ENCODE peak calls at places on chromosomes 4 and X, in nine cellular contexts. D is left lung, U is PC-3, B is H1, R is heart left ventricle, T is neural progenitor cell, W is fibroblast of pulmonary artery, S is body of pancreas, C is AG04450. O is an unnamed sample.

GRCh38 chr4:14850374-14851097 is 151.7 kb upstream of the CPEB2 start:
- DNase-seq in S (no peak), C (no peak), U (no peak), T (no peak), W (no peak), D (no peak), R (no peak), B (no peak), O (no peak)

GRCh38 chrX:110394653-110395052 is 36.0 kb downstream of the RTL9 start:
- DNase-seq in W (peak), D (no peak), R (no peak), B (no peak), U (peak), S (no peak), T (no peak), C (no peak), O (no peak)

GRCh38 chr4:6225469-6225868 is 25.1 kb upstream of the JAKMIP1 start:
- DNase-seq in S (no peak), W (peak), T (peak), U (peak), R (no peak), B (no peak), C (no peak), D (no peak), O (no peak)

GRCh38 chr4:24686866-24687672 is 102.7 kb upstream of the DHX15 start:
- DNase-seq in B (no peak), S (peak), W (peak), T (peak), U (peak), C (no peak), D (no peak), R (no peak), O (no peak)

GRCh38 chrX:70453024-70453618 is 8.5 kb downstream of the DLG3 start:
- DNase-seq in T (no peak), R (no peak), C (no peak), D (no peak), U (no peak), W (no peak), S (no peak), B (no peak), O (no peak)

GRCh38 chr4:178671766-178672165 is 1229.5 kb upstream of the AGA start:
- DNase-seq in D (no peak), S (no peak), R (no peak), T (no peak), B (no peak), W (no peak), C (no peak), U (no peak), O (no peak)

GRCh38 chr4:57051100-57051499 is 59.1 kb downstream of the IGFBP7 start:
- DNase-seq in U (no peak), D (no peak), R (no peak), S (no peak), C (no peak), W (no peak), T (no peak), B (no peak), O (no peak)

GRCh38 chr4:181008164-181008563 is 1235.0 kb upstream of the TENM3 start:
- DNase-seq in C (no peak), D (no peak), U (peak), W (peak), R (no peak), S (no peak), T (no peak), B (no peak), O (no peak)

GRCh38 chr4:97587912-97588311 is 555.4 kb downstream of the STPG2 start:
- DNase-seq in W (no peak), T (no peak), B (no peak), C (no peak), D (no peak), S (no peak), R (no peak), U (peak), O (no peak)

GRCh38 chrX:29419774-29420553 is 795.4 kb upstream of the MAGEB2 start:
- DNase-seq in T (no peak), S (no peak), D (no peak), B (no peak), C (no peak), R (no peak), U (no peak), W (peak), O (no peak)

GRCh38 chrX:37904833-37905232 is 57.5 kb upstream of the DYNLT3 start:
- DNase-seq in B (no peak), D (no peak), R (no peak), W (no peak), U (no peak), C (no peak), S (peak), T (no peak), O (no peak)

GRCh38 chrX:153933751-153934472 is 925 bp downstream of the NAA10 start:
- DNase-seq in S (no peak), U (peak), W (peak), B (no peak), C (no peak), D (no peak), T (no peak), R (no peak), O (no peak)

GRCh38 chr4:127778102-127778501 is 4.0 kb upstream of the HSPA4L start:
- DNase-seq in T (peak), S (no peak), D (no peak), C (no peak), U (no peak), R (no peak), W (no peak), B (no peak), O (no peak)

GRCh38 chrX:139049455-139049854 is 337.9 kb upstream of the FGF13 start:
- DNase-seq in S (no peak), B (no peak), W (no peak), C (no peak), R (no peak), U (no peak), T (no peak), D (no peak), O (no peak)

GRCh38 chrX:120144178-120144844 is 14.1 kb upstream of the RHOXF2 start:
- DNase-seq in U (no peak), T (peak), W (no peak), B (no peak), S (no peak), D (no peak), R (no peak), C (no peak), O (no peak)

GRCh38 chrX:18886344-18887161 is 97.4 kb downstream of the PHKA2 start:
- DNase-seq in C (no peak), B (no peak), S (peak), R (peak), W (peak), D (peak), U (peak), T (peak), O (peak)

GRCh38 chr4:104113850-104114249 is 380.8 kb downstream of the CXXC4 start:
- DNase-seq in B (no peak), U (no peak), W (no peak), S (no peak), C (no peak), R (no peak), T (no peak), D (no peak), O (no peak)

GRCh38 chr4:54958236-54958635 is 167.2 kb downstream of the KDR start:
- DNase-seq in U (no peak), C (no peak), S (no peak), T (no peak), B (no peak), W (no peak), R (no peak), D (no peak), O (no peak)

GRCh38 chr4:175238827-175239517 is 320.8 kb downstream of the ADAM29 start:
- DNase-seq in T (no peak), C (no peak), D (no peak), W (no peak), R (no peak), B (no peak), U (peak), S (no peak), O (no peak)

GRCh38 chr4:93684571-93684970 is 144.0 kb upstream of the ATOH1 start:
- DNase-seq in R (no peak), D (no peak), C (no peak), W (no peak), U (peak), S (no peak), T (no peak), B (no peak), O (no peak)

GRCh38 chr4:116055857-116056827 is 942.7 kb upstream of the NDST4 start:
- DNase-seq in S (no peak), D (no peak), B (no peak), W (peak), T (peak), U (peak), C (no peak), R (no peak), O (no peak)

GRCh38 chr4:74267998-74268606 is 40.2 kb upstream of the EPGN start:
- DNase-seq in U (peak), C (no peak), D (no peak), W (peak), T (no peak), R (no peak), B (no peak), S (no peak), O (no peak)

GRCh38 chrX:81577028-81577427 is 375.1 kb downstream of the SH3BGRL start:
- DNase-seq in U (no peak), B (no peak), R (no peak), D (no peak), C (no peak), S (peak), W (no peak), T (no peak), O (no peak)

GRCh38 chr4:114056599-114056998 is 77.2 kb upstream of the ARSJ start:
- DNase-seq in T (no peak), W (no peak), B (no peak), U (no peak), D (no peak), C (no peak), S (no peak), R (no peak), O (no peak)

GRCh38 chr4:36676139-36677050 is 395.0 kb downstream of the DTHD1 start:
- DNase-seq in C (no peak), R (no peak), B (no peak), T (no peak), U (no peak), W (peak), S (no peak), D (no peak), O (no peak)

GRCh38 chr4:14196141-14196540 is 568.6 kb upstream of the BOD1L1 start:
- DNase-seq in S (peak), R (peak), B (peak), T (peak), D (peak), U (peak), W (peak), C (peak), O (no peak)

GRCh38 chr4:183950536-183950935 is 45.4 kb downstream of the STOX2 start:
- DNase-seq in S (no peak), T (no peak), B (no peak), C (no peak), R (no peak), U (no peak), D (no peak), W (no peak), O (no peak)

GRCh38 chr4:76208005-76208765 is 5.4 kb downstream of the SCARB2 start:
- DNase-seq in S (peak), W (peak), R (peak), C (peak), D (peak), U (peak), B (no peak), T (no peak), O (no peak)

GRCh38 chrX:68918202-68918601 is 89.4 kb downstream of the EFNB1 start:
- DNase-seq in D (no peak), U (peak), B (no peak), T (no peak), S (no peak), W (no peak), C (no peak), R (no peak), O (no peak)

GRCh38 chr4:128573781-128574508 is 235.6 kb upstream of the JADE1 start:
- DNase-seq in S (no peak), W (peak), B (no peak), U (peak), R (no peak), C (peak), T (no peak), D (no peak), O (no peak)

GRCh38 chrX:111568356-111568755 is 56.9 kb downstream of the SERTM2 start:
- DNase-seq in S (peak), T (peak), B (no peak), U (peak), W (peak), C (no peak), D (no peak), R (no peak), O (no peak)

GRCh38 chrX:42422961-42423360 is 355.0 kb downstream of the PPP1R2C start:
- DNase-seq in B (no peak), D (no peak), T (no peak), C (no peak), U (peak), R (no peak), S (no peak), W (no peak), O (no peak)

GRCh38 chrX:55240788-55241187 is 20.6 kb downstream of the PAGE5 start:
- DNase-seq in W (no peak), B (no peak), T (no peak), R (no peak), D (no peak), U (no peak), C (no peak), S (no peak), O (no peak)

GRCh38 chr4:175435437-175435836 is 376.6 kb downstream of the GPM6A start:
- DNase-seq in U (no peak), B (no peak), D (no peak), C (no peak), S (no peak), W (peak), T (peak), R (no peak), O (no peak)

GRCh38 chrX:64394874-64395567 is at the start of gene MTMR8:
- DNase-seq in C (no peak), R (peak), U (peak), S (peak), T (peak), B (peak), W (peak), D (peak), O (peak)

GRCh38 chr4:76703123-76703490 is 194.8 kb downstream of the SOWAHB start:
- DNase-seq in T (no peak), R (no peak), S (no peak), B (no peak), W (no peak), U (peak), C (no peak), D (no peak), O (no peak)

GRCh38 chr4:174375422-174375821 is 91.7 kb downstream of the CEP44 start:
- DNase-seq in C (no peak), B (peak), S (no peak), R (no peak), D (no peak), T (no peak), W (no peak), U (peak), O (no peak)

GRCh38 chrX:130165181-130165702 is 399 bp downstream of the AIFM1 start:
- DNase-seq in S (no peak), R (no peak), T (no peak), C (no peak), D (no peak), B (peak), U (no peak), W (no peak), O (no peak)

DNA sequence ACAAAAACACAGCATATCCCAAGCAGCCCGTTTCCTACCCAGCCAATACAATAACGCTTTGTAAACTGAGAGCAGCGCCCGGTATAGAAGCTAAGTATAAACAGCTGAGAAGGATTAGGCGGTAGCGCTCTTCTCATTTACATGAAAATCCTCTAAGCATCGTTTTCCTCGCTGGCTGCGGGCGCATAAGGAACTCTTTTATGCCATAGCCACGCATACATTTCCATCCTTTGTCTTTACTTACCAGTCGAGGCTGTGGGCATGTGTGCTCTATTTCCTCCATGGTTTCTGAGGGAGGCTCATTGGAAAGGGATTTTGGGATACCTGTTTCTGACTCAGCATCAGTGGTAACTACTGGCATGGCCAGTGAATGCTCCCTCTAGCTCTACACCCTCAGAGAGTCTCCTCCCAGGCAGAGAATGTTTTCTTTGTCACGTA is 383 bp downstream of the PCYT1B start:
- DNase-seq in T (peak), W (no peak), U (no peak), D (no peak), R (no peak), C (no peak), B (peak), S (no peak), O (no peak)
- H3K4me3 ChIP-seq in T (peak), W (peak), U (no peak), D (peak), R (no peak), C (no peak), B (peak), S (no peak), O (peak)

GRCh38 chrX:26651755-26652154 is 435.8 kb downstream of the MAGEB5 start:
- DNase-seq in B (no peak), R (no peak), C (no peak), U (peak), D (no peak), W (no peak), T (no peak), S (no peak), O (no peak)
- TF ChIP-seq CTCF in B (no peak), R (no peak), C (no peak), U (peak), D (no peak), W (no peak), T (no peak), S (no peak), O (peak)

GRCh38 chrX:132743086-132743485 is 215.3 kb downstream of the HS6ST2 start:
- DNase-seq in S (no peak), U (no peak), B (no peak), R (no peak), C (no peak), T (no peak), W (no peak), D (no peak), O (no peak)
- H3K4me3 ChIP-seq in S (no peak), U (no peak), B (peak), R (no peak), C (no peak), T (no peak), W (no peak), D (no peak), O (no peak)

GRCh38 chrX:121322159-121322558 is 274.7 kb downstream of the GLUD2 start:
- DNase-seq in B (no peak), R (no peak), T (no peak), C (no peak), W (no peak), D (no peak), S (no peak), U (peak), O (no peak)
- TF ChIP-seq CTCF in B (peak), R (peak), T (no peak), C (no peak), W (peak), D (no peak), S (no peak), U (peak), O (peak)

GRCh38 chrX:46757593-46757992 is 1.3 kb downstream of the SLC9A7 start:
- DNase-seq in U (peak), S (no peak), D (no peak), W (peak), C (no peak), T (no peak), R (no peak), B (no peak), O (no peak)
- H3K4me3 ChIP-seq in U (peak), S (no peak), D (no peak), W (peak), C (peak), T (no peak), R (no peak), B (peak), O (peak)

GRCh38 chr4:15955670-15956069 is 7.3 kb downstream of the FGFBP2 start:
- DNase-seq in B (no peak), D (no peak), T (no peak), U (peak), C (no peak), S (no peak), W (peak), R (no peak), O (no peak)
- TF ChIP-seq CTCF in B (no peak), D (no peak), T (no peak), U (peak), C (peak), S (no peak), W (peak), R (no peak), O (no peak)

GRCh38 chrX:9785252-9785943 is 831 bp upstream of the SHROOM2 start:
- DNase-seq in B (no peak), T (peak), C (no peak), W (no peak), R (no peak), S (no peak), D (no peak), U (peak), O (no peak)
- H3K4me3 ChIP-seq in B (peak), T (peak), C (peak), W (peak), R (peak), S (peak), D (peak), U (peak), O (no peak)

GRCh38 chr4:31793907-31794306 is 1073.7 kb downstream of the PCDH7 start:
- DNase-seq in C (no peak), R (no peak), S (no peak), T (no peak), D (no peak), W (peak), B (no peak), U (peak), O (no peak)
- TF ChIP-seq CTCF in C (peak), R (no peak), S (no peak), T (peak), D (no peak), W (peak), B (no peak), U (peak), O (no peak)

O was measured in GM06990.